ENCODE peak calls at places on chromosomes 3 and 15, in four cellular contexts. V is nephron progenitor cell, Q is neural crest cell, W is foreskin fibroblast. Y is an unnamed sample.
A peak's percentile ranks its signal among the peaks of the same experiment; 100 is the strongest.

GRCh38 chr3:88093266-88093665 is 34.2 kb downstream of the ZNF654 start:
- DNase-seq in V (no peak), Q (no peak), W (no peak), Y (no peak)

GRCh38 chr3:183435701-183436100 is 7.3 kb upstream of the MCF2L2 start:
- DNase-seq in V (no peak), Q (no peak), W (no peak), Y (no peak)

GRCh38 chr3:36305929-36306520 is 74.3 kb upstream of the STAC start:
- DNase-seq in Q (no peak), V (no peak), W (peak; percentile 68), Y (no peak)

GRCh38 chr15:85318048-85318731 is 62.2 kb upstream of the AKAP13 start:
- DNase-seq in W (peak; percentile 95), V (no peak), Q (no peak), Y (peak; percentile 91)

GRCh38 chr3:120469440-120470415 is 18.9 kb upstream of the FSTL1 start:
- DNase-seq in W (peak; percentile 38), Q (no peak), V (no peak), Y (peak; percentile 54)

GRCh38 chr3:41188291-41188690 is 11.0 kb upstream of the CTNNB1 start:
- DNase-seq in Q (no peak), V (no peak), W (no peak), Y (no peak)

GRCh38 chr3:13025090-13025489 is 48.1 kb downstream of the IQSEC1 start:
- DNase-seq in V (no peak), W (peak; percentile 83), Q (no peak), Y (peak; percentile 74)

GRCh38 chr3:25872200-25872877 is 82.4 kb downstream of the OXSM start:
- DNase-seq in Q (no peak), W (no peak), V (no peak), Y (no peak)

GRCh38 chr15:55168350-55168974 is 28.3 kb downstream of the RSL24D1 start:
- DNase-seq in W (peak; percentile 78), Q (peak; percentile 60), V (peak; percentile 77), Y (peak; percentile 57)

GRCh38 chr3:64548200-64548889 is 139.5 kb downstream of the ADAMTS9 start:
- DNase-seq in V (no peak), W (peak; percentile 50), Q (no peak), Y (no peak)

GRCh38 chr3:51500632-51501131 is 867 bp upstream of the DCAF1 start:
- DNase-seq in Q (no peak), V (no peak), W (no peak), Y (no peak)

GRCh38 chr3:66582721-66583141 is 81.9 kb upstream of the LRIG1 start:
- DNase-seq in W (peak; percentile 70), V (no peak), Q (no peak), Y (no peak)

DNA sequence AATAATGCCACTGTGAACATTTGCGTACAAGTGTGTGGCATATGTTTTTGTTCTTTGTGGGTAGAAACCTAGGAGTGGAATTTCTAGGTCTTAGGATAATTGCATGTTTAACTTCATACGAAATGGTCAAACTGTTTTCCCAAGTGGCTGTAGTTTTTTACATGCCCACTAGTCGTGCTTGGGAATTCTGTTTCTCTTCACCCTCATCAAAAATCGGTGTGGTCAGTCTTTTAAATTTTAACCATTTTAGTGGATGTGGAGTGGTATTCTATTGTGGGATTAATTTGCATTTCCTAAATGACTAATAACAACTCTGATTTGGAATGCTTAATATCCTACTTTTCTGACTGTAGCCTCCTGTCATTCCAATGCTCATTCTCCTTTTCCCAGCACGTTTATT is 27.6 kb downstream of the ZFAND6 start:
- DNase-seq in W (peak; percentile 26), Q (no peak), V (no peak), Y (no peak)
- TF ChIP-seq CTCF in W (peak; percentile 19), Q (peak; percentile 43), V (no peak), Y (peak; percentile 55)

GRCh38 chr3:79517766-79518413 is 249.9 kb downstream of the ROBO1 start:
- DNase-seq in Q (no peak), V (peak; percentile 10), W (peak; percentile 64), Y (peak; percentile 26)
- TF ChIP-seq CTCF in Q (peak; percentile 75), V (peak; percentile 71), W (peak; percentile 77), Y (peak; percentile 75)

GRCh38 chr15:80367661-80368060 is 36.5 kb upstream of the ARNT2 start:
- DNase-seq in W (peak; percentile 3), Q (no peak), V (no peak), Y (no peak)

GRCh38 chr15:80371924-80372323 is 32.3 kb upstream of the ARNT2 start:
- DNase-seq in W (no peak), V (no peak), Q (no peak), Y (no peak)

DNA sequence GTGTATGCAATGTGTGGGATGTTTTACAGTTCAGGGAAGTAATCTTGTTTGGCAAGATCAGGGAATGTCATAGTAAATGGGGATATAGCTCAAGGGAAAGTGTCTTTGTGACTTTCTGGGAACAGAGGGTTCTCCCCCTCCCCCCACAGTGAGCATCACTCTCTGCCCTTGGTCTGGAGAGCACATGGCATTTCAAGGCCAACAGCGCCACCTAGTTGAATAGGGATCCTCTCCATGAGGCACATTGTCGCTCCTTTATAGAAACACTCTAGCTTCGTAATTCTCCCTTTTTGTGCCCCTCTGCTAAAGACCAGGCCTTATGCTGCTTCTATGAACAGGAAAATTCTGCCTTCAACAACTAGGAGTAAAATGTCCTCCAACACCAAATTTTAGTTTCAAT is 37.1 kb upstream of the ARNT2 start:
- DNase-seq in V (peak; percentile 16), Q (peak; percentile 12), W (peak; percentile 30), Y (no peak)
- TF ChIP-seq CTCF in V (no peak), Q (peak; percentile 24), W (no peak), Y (peak; percentile 39)

GRCh38 chr3:39540162-39540921 is 72.9 kb downstream of the MOBP start:
- DNase-seq in V (no peak), Q (no peak), W (no peak), Y (no peak)
- TF ChIP-seq CTCF in V (no peak), Q (no peak), W (no peak), Y (no peak)

GRCh38 chr3:186259612-186260383 is 102.2 kb downstream of the DGKG start:
- DNase-seq in V (peak; percentile 80), Q (peak; percentile 59), W (peak; percentile 75), Y (peak; percentile 43)
- TF ChIP-seq CTCF in V (peak; percentile 86), Q (peak; percentile 82), W (peak; percentile 96), Y (peak; percentile 86)

DNA sequence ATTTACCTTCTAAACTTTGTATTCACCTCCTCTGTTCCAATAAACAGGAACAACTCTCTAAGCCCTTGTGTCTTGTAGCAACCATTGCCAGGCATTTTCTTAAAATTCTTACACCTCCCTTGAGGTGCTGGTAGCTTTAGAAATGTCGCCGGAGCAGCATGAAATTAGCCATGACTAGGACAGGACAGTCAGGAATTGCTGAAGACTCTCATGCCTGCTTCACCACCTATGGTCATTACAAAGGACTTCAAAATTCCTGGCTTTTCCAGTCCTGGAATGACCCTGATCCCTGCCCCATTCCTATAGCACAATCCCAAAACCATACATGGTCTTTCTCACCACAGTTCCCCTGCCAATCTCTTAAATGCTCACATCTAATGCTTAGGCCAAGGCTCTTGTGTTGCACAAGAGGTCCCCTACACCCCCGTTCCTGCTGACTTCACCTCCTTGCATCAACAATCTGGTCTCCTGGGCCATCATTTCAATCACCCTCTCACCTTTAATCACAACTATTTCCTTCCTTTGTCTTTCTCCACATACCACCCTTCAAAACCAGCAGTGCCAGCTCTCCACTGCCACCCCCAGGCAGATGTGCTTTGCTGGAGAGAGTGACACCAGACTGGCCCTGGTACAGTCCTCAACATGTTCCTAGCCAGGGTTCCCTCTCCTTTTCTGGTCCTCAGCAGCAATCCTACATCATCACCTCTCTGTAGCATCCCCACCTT is 113.2 kb upstream of the TJP1 start:
- DNase-seq in V (no peak), W (peak; percentile 56), Q (no peak), Y (no peak)
- TF ChIP-seq CTCF in V (no peak), W (no peak), Q (no peak), Y (peak; percentile 45)

GRCh38 chr15:74603026-74603788 is 12.4 kb upstream of the CLK3 start:
- DNase-seq in Q (no peak), W (no peak), V (no peak), Y (no peak)
- TF ChIP-seq CTCF in Q (no peak), W (no peak), V (no peak), Y (no peak)

GRCh38 chr3:100089802-100090668 is 24.3 kb downstream of the FILIP1L start:
- DNase-seq in Q (peak; percentile 15), V (no peak), W (peak; percentile 89), Y (peak; percentile 72)
- TF ChIP-seq CTCF in Q (peak; percentile 63), V (peak; percentile 20), W (peak; percentile 69), Y (peak; percentile 83)

DNA sequence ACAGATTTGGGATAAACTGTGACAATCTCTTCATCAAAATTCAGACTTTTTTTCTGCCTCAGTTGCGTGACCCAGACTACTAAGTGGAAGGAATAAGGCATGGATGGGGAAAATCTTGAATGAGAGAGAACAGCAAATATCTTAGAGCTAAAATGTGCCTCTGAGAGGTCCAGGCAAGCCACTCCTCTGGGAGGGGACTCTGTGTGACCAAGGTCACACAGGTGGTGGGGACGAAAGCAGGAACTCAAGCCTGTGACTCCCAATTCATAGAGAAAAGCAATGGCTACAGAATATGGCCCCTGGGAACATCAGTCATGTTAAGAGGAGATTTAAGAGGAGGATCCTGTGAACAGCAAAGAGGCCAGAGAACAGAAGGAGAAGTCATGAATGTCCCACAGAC is 268.1 kb downstream of the FOXP1 start:
- DNase-seq in Q (no peak), W (no peak), V (no peak), Y (no peak)
- TF ChIP-seq CTCF in Q (no peak), W (no peak), V (no peak), Y (no peak)

GRCh38 chr15:60076055-60076454 is 71.9 kb downstream of the FOXB1 start:
- DNase-seq in V (no peak), Q (no peak), W (no peak), Y (no peak)

GRCh38 chr15:60076582-60077263 is 72.6 kb downstream of the FOXB1 start:
- DNase-seq in V (no peak), Q (peak; percentile 14), W (no peak), Y (no peak)

GRCh38 chr15:60077581-60078359 is 73.7 kb downstream of the FOXB1 start:
- DNase-seq in W (no peak), Q (no peak), V (no peak), Y (no peak)

GRCh38 chr15:60081976-60082375 is 77.9 kb downstream of the FOXB1 start:
- DNase-seq in W (no peak), V (no peak), Q (no peak), Y (no peak)

DNA sequence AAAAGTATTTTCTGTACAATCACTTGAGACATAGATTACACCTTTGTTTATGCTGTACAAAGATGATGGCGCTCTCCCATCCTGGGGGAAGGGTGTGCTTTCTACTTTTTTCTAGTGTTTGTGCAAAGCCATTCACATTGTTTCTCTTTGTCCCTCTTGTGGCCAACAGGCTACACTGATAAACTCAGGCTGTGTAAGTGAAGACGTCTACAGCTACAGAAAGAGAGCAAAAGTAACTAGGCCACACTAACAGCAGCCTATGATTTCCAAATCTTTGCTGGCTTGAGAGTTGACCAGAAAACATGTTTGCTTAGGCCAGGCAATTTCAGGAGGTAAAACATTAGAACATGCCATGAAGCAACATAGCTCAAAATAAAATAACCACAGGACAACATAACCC is 75.1 kb downstream of the FOXB1 start:
- DNase-seq in V (no peak), Q (no peak), W (peak; percentile 24), Y (no peak)
- TF ChIP-seq CTCF in V (peak; percentile 47), Q (peak; percentile 62), W (no peak), Y (peak; percentile 42)

Y was measured in HFFc6.